ENCODE peak calls at places on chromosomes 5 and 9, in five cellular contexts. E is hepatocyte, R is colonic mucosa, X is epithelial cell of esophagus, G is mesothelial cell of epicardium. H is an unnamed sample.

GRCh38 chr9:135413461-135413860 is 66.1 kb upstream of the PPP1R26 start:
- DNase-seq in R (no peak), X (no peak), G (no peak), E (no peak), H (no peak)

GRCh38 chr5:175796536-175797499 is 74.6 kb upstream of the CPLX2 start:
- DNase-seq in X (peak; percentile 86), R (peak; percentile 65), E (peak; percentile 96), G (peak; percentile 97), H (peak; percentile 89)

GRCh38 chr9:70145981-70146380 is 102.3 kb downstream of the MAMDC2 start:
- DNase-seq in E (no peak), R (no peak), G (no peak), X (no peak), H (no peak)

GRCh38 chr5:171629221-171630005 is 156.2 kb upstream of the SMIM23 start:
- DNase-seq in E (no peak), R (no peak), X (peak; percentile 8), G (no peak), H (no peak)

GRCh38 chr9:122213589-122214413 is 15.0 kb downstream of the LHX6 start:
- DNase-seq in X (peak; percentile 87), G (peak; percentile 71), R (peak; percentile 64), E (peak; percentile 83), H (peak; percentile 65)

GRCh38 chr5:100647461-100648230 is 112.5 kb downstream of the FAM174A start:
- DNase-seq in X (peak; percentile 69), E (peak; percentile 61), G (peak; percentile 74), R (peak; percentile 88), H (no peak)

GRCh38 chr9:72300884-72301283 is 64.1 kb downstream of the ZFAND5 start:
- DNase-seq in G (no peak), E (no peak), X (no peak), R (no peak), H (no peak)

GRCh38 chr5:134289509-134290113 is 63.7 kb upstream of the PPP2CA start:
- DNase-seq in R (peak; percentile 58), G (no peak), E (peak; percentile 80), X (peak; percentile 79), H (peak; percentile 44)

GRCh38 chr5:35046754-35047153 is 995 bp downstream of the AGXT2 start:
- DNase-seq in E (no peak), X (peak; percentile 1), R (no peak), G (no peak), H (no peak)

GRCh38 chr5:61599370-61600140 is 267.5 kb downstream of the ZSWIM6 start:
- DNase-seq in R (no peak), E (peak; percentile 47), X (peak; percentile 24), G (no peak), H (no peak)

GRCh38 chr9:132498811-132499210 is 83.6 kb upstream of the BARHL1 start:
- DNase-seq in R (no peak), G (peak; percentile 48), E (no peak), X (no peak), H (no peak)

GRCh38 chr9:16046713-16047112 is 493.9 kb downstream of the CCDC171 start:
- DNase-seq in R (no peak), X (no peak), E (no peak), G (no peak), H (no peak)

GRCh38 chr5:123429993-123430392 is 6.8 kb upstream of the CEP120 start:
- DNase-seq in G (no peak), R (no peak), E (peak; percentile 69), X (peak; percentile 97), H (no peak)

GRCh38 chr5:58887721-58888409 is 305.0 kb downstream of the RAB3C start:
- DNase-seq in G (no peak), R (no peak), X (no peak), E (no peak), H (no peak)

GRCh38 chr5:58887311-58887710 is 304.4 kb downstream of the RAB3C start:
- DNase-seq in X (no peak), G (no peak), R (no peak), E (no peak), H (no peak)

GRCh38 chr5:58891971-58892343 is 309.1 kb downstream of the RAB3C start:
- DNase-seq in G (no peak), E (no peak), X (no peak), R (no peak), H (no peak)

GRCh38 chr5:58891072-58891970 is 308.4 kb downstream of the RAB3C start:
- DNase-seq in R (peak; percentile 69), E (peak; percentile 68), G (peak; percentile 72), X (peak; percentile 85), H (peak; percentile 75)

DNA sequence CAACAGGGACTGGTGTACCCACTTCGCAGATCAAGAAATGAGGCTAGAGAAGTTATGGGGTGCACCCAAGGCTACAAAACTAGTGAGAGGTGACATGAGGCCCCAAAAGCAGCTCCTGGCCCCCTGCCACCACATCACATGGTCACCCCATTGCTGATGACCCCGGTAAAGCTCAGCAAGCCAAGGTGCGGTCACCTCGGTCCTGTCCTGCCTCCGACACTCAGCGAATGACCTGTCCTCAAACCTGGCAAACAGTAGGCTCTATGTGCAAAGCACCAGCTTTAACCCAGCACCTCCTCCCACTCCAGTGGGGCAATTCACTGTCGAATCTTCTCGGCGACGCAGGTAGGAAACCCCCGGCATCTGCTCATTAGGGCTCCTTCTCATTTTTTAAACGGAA is 307.4 kb downstream of the RAB3C start:
- DNase-seq in R (no peak), G (no peak), E (no peak), X (no peak), H (no peak)
- TF ChIP-seq CTCF in R (no peak), G (no peak), E (no peak), X (no peak), H (no peak)

GRCh38 chr5:143016777-143017374 is 246.7 kb downstream of the ARHGAP26 start:
- DNase-seq in R (peak; percentile 63), X (peak; percentile 74), E (peak; percentile 44), G (no peak), H (peak; percentile 13)
- TF ChIP-seq CTCF in R (peak; percentile 38), X (peak; percentile 68), E (peak; percentile 49), G (peak; percentile 39), H (peak; percentile 59)

DNA sequence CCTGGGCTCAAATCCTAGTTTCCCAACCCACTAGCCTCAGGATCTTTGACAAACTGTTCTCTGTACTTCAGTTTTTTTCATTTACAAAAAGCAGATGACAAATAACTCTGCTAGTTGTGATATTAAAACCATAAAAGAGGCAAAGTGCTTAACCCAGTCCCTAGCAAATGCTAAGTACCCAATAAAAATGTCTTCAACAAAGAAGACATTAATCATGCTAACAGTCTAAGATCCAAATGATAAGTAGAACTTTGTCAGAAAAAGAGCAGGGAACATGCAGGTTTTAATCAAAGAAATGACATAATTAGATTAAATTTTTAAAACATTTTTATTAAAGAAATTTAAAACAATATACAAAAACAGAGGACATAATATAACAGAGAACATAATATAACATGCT is 203.0 kb upstream of the ADRA1B start:
- DNase-seq in R (no peak), X (no peak), G (no peak), E (no peak), H (no peak)
- TF ChIP-seq CTCF in R (no peak), X (no peak), G (no peak), E (no peak), H (no peak)

GRCh38 chr5:155508673-155509072 is 495.1 kb downstream of the KIF4B start:
- DNase-seq in E (peak; percentile 31), X (no peak), R (no peak), G (no peak), H (no peak)
- TF ChIP-seq CTCF in E (no peak), X (no peak), R (no peak), G (no peak), H (no peak)

H was measured in neural crest cell.